ENCODE peak calls at places on chromosomes 3 and 15, in nine cellular contexts. H is A549; Y is CD8-positive, alpha-beta memory T cell; T is stimulated activated CD4-positive, alpha-beta T cell treated with anti-CD3 and anti-CD28 coated beads, Interleukin-1b, Interleukin-23, amount 100 ng/mL, for 1 hour; R is fibroblast of lung; L is kidney epithelial cell; K is B cell; D is CD8-positive, alpha-beta T cell; I is T-helper 2 cell. F is an unnamed sample.

GRCh38 chr15:69666441-69666882 is 213.8 kb downstream of the RPLP1 start:
- DNase-seq in H (no peak), Y (no peak), T (no peak), R (peak), L (no peak), K (peak), D (no peak), I (no peak), F (no peak)

GRCh38 chr3:130688677-130689076 is 58.0 kb downstream of the PIK3R4 start:
- DNase-seq in H (no peak), Y (no peak), T (no peak), R (no peak), L (no peak), K (no peak), D (no peak), I (no peak), F (no peak)

GRCh38 chr15:53072077-53072476 is 281.9 kb upstream of the ONECUT1 start:
- DNase-seq in H (peak), Y (no peak), T (no peak), R (peak), L (peak), K (peak), D (no peak), I (no peak), F (peak)

GRCh38 chr15:57146394-57147140 is 228.1 kb downstream of the TCF12 start:
- DNase-seq in H (peak), Y (no peak), T (no peak), R (peak), L (no peak), K (peak), D (no peak), I (no peak), F (no peak)

GRCh38 chr3:187544326-187544725 is 125.9 kb downstream of the SST start:
- DNase-seq in H (no peak), Y (no peak), T (no peak), R (no peak), L (no peak), K (no peak), D (no peak), I (no peak), F (no peak)

GRCh38 chr3:30751610-30752299 is 142.7 kb downstream of the GADL1 start:
- DNase-seq in H (no peak), Y (peak), T (peak), R (peak), L (no peak), K (peak), D (peak), I (peak), F (no peak)

GRCh38 chr3:65596511-65597224 is 442.1 kb downstream of the MAGI1 start:
- DNase-seq in H (no peak), Y (no peak), T (no peak), R (no peak), L (no peak), K (no peak), D (no peak), I (no peak), F (no peak)

GRCh38 chr3:183375787-183376186 is 52.6 kb downstream of the MCF2L2 start:
- DNase-seq in H (no peak), Y (no peak), T (no peak), R (no peak), L (no peak), K (no peak), D (no peak), I (no peak), F (no peak)

GRCh38 chr3:171653701-171654100 is 156.6 kb downstream of the PLD1 start:
- DNase-seq in H (no peak), Y (no peak), T (no peak), R (peak), L (no peak), K (no peak), D (no peak), I (no peak), F (no peak)

GRCh38 chr3:46561951-46562350 is 4.2 kb downstream of the LRRC2 start:
- DNase-seq in H (no peak), Y (no peak), T (no peak), R (peak), L (no peak), K (no peak), D (no peak), I (no peak), F (no peak)

GRCh38 chr3:56368860-56369259 is 99.4 kb downstream of the ERC2 start:
- DNase-seq in H (no peak), Y (no peak), T (no peak), R (no peak), L (no peak), K (no peak), D (no peak), I (no peak), F (no peak)

GRCh38 chr15:48962662-48963523 is 826 bp downstream of the SHC4 start:
- DNase-seq in H (no peak), Y (no peak), T (no peak), R (peak), L (no peak), K (peak), D (no peak), I (no peak), F (no peak)

GRCh38 chr3:188361888-188362287 is 207.9 kb downstream of the LPP start:
- DNase-seq in H (no peak), Y (no peak), T (no peak), R (no peak), L (no peak), K (no peak), D (no peak), I (no peak), F (no peak)

GRCh38 chr3:128698211-128699011 is 27.6 kb upstream of the RAB7A start:
- DNase-seq in H (peak), Y (no peak), T (no peak), R (peak), L (no peak), K (peak), D (peak), I (peak), F (no peak)

GRCh38 chr3:172099495-172099808 is 60.1 kb downstream of the FNDC3B start:
- DNase-seq in H (no peak), Y (no peak), T (no peak), R (no peak), L (no peak), K (no peak), D (no peak), I (no peak), F (no peak)

GRCh38 chr3:146966124-146966523 is 361.0 kb upstream of the PLSCR5 start:
- DNase-seq in H (no peak), Y (no peak), T (no peak), R (no peak), L (no peak), K (no peak), D (no peak), I (no peak), F (no peak)

GRCh38 chr3:74633021-74633420 is 18.6 kb upstream of the CNTN3 start:
- DNase-seq in H (no peak), Y (no peak), T (no peak), R (peak), L (no peak), K (no peak), D (no peak), I (no peak), F (no peak)

GRCh38 chr3:133812872-133813271 is 7.3 kb downstream of the SRPRB start:
- DNase-seq in H (no peak), Y (no peak), T (no peak), R (peak), L (no peak), K (no peak), D (no peak), I (no peak), F (no peak)

GRCh38 chr3:101814835-101815234 is 34.5 kb upstream of the NFKBIZ start:
- DNase-seq in H (no peak), Y (no peak), T (no peak), R (no peak), L (no peak), K (no peak), D (no peak), I (no peak), F (no peak)

GRCh38 chr15:88918738-88919137 is 5.6 kb upstream of the MFGE8 start:
- DNase-seq in H (no peak), Y (no peak), T (no peak), R (peak), L (peak), K (no peak), D (no peak), I (no peak), F (peak)

GRCh38 chr3:46892285-46893145 is 15.0 kb downstream of the PTH1R start:
- DNase-seq in H (peak), Y (no peak), T (no peak), R (peak), L (no peak), K (no peak), D (no peak), I (no peak), F (no peak)

GRCh38 chr15:68208136-68208535 is 3.0 kb upstream of the CALML4 start:
- DNase-seq in H (no peak), Y (no peak), T (no peak), R (no peak), L (no peak), K (no peak), D (no peak), I (no peak), F (no peak)

F was measured in epithelial cell of prostate.